ENCODE peak calls at places on chromosomes 2 and 18, in four cellular contexts. One of them, this sample, is unnamed.

GRCh38 chr2:237344972-237345870 is 68.7 kb downstream of the COL6A3 start:
- DNase-seq in transverse colon: no peak
- DNase-seq in GM06990: no peak
- DNase-seq in dorsolateral prefrontal cortex: no peak
- DNase-seq in this sample: no peak

GRCh38 chr18:53843113-53843512 is 381.4 kb downstream of the MBD2 start:
- DNase-seq in transverse colon: no peak
- DNase-seq in GM06990: no peak
- DNase-seq in dorsolateral prefrontal cortex: no peak
- DNase-seq in this sample: no peak

GRCh38 chr2:206049387-206049786 is 36.6 kb downstream of the INO80D start:
- DNase-seq in transverse colon: no peak
- DNase-seq in GM06990: no peak
- DNase-seq in dorsolateral prefrontal cortex: no peak
- DNase-seq in this sample: no peak

GRCh38 chr2:241088791-241089732 is 13.0 kb downstream of the MTERF4 start:
- DNase-seq in transverse colon: no peak
- DNase-seq in GM06990: no peak
- DNase-seq in dorsolateral prefrontal cortex: no peak
- DNase-seq in this sample: no peak

GRCh38 chr18:12599543-12599942 is 58.4 kb downstream of the SPIRE1 start:
- DNase-seq in transverse colon: no peak
- DNase-seq in GM06990: no peak
- DNase-seq in dorsolateral prefrontal cortex: no peak
- DNase-seq in this sample: no peak

GRCh38 chr2:120343433-120344105 is 2.4 kb upstream of the INHBB start:
- DNase-seq in transverse colon: peak
- DNase-seq in GM06990: peak
- DNase-seq in dorsolateral prefrontal cortex: peak
- DNase-seq in this sample: peak

GRCh38 chr2:234289789-234290188 is 207.1 kb downstream of the ARL4C start:
- DNase-seq in transverse colon: no peak
- DNase-seq in GM06990: peak
- DNase-seq in dorsolateral prefrontal cortex: no peak
- DNase-seq in this sample: no peak

GRCh38 chr2:207315131-207315530 is 149.4 kb upstream of the KLF7 start:
- DNase-seq in transverse colon: no peak
- DNase-seq in GM06990: no peak
- DNase-seq in dorsolateral prefrontal cortex: no peak
- DNase-seq in this sample: no peak

GRCh38 chr18:54358495-54358793 is 738 bp downstream of the C18orf54 start:
- DNase-seq in transverse colon: no peak
- DNase-seq in GM06990: no peak
- DNase-seq in dorsolateral prefrontal cortex: no peak
- DNase-seq in this sample: no peak

GRCh38 chr18:56637897-56638231 is 528 bp downstream of the TXNL1 start:
- DNase-seq in transverse colon: peak
- DNase-seq in GM06990: no peak
- DNase-seq in dorsolateral prefrontal cortex: no peak
- DNase-seq in this sample: no peak

GRCh38 chr2:148876589-148877402 is 1.8 kb downstream of the KIF5C start:
- DNase-seq in transverse colon: peak
- DNase-seq in GM06990: peak
- DNase-seq in dorsolateral prefrontal cortex: peak
- DNase-seq in this sample: peak

DNA sequence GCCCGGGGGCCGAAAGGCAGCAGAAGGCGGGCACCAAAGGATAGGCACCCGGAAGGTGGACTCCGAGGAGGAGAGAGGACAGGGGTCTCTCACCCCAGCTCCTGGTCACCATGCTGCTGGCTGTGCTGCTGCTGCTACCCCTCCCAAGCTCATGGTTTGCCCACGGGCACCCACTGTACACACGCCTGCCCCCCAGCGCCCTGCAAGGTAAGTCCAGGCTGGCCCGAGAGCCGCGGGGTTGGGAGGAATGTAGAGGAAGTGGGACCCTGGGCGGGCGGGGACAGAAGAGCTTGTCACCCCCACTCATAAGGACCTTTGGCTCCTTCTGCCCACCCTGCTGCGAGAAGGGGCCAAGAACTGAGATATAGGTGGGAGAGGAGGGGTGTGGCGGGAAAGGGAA is 301 bp downstream of the PRSS56 start:
- DNase-seq in transverse colon: no peak
- DNase-seq in GM06990: no peak
- DNase-seq in dorsolateral prefrontal cortex: no peak
- DNase-seq in this sample: no peak
- TF ChIP-seq CTCF in transverse colon: no peak
- TF ChIP-seq CTCF in GM06990: no peak
- TF ChIP-seq CTCF in dorsolateral prefrontal cortex: no peak
- TF ChIP-seq CTCF in this sample: no peak

GRCh38 chr18:29873211-29873610 is 1169.3 kb downstream of the DSC3 start:
- DNase-seq in transverse colon: no peak
- DNase-seq in GM06990: no peak
- DNase-seq in dorsolateral prefrontal cortex: no peak
- DNase-seq in this sample: no peak

GRCh38 chr18:29879763-29880162 is 1162.8 kb downstream of the DSC3 start:
- DNase-seq in transverse colon: no peak
- DNase-seq in GM06990: no peak
- DNase-seq in dorsolateral prefrontal cortex: no peak
- DNase-seq in this sample: no peak

DNA sequence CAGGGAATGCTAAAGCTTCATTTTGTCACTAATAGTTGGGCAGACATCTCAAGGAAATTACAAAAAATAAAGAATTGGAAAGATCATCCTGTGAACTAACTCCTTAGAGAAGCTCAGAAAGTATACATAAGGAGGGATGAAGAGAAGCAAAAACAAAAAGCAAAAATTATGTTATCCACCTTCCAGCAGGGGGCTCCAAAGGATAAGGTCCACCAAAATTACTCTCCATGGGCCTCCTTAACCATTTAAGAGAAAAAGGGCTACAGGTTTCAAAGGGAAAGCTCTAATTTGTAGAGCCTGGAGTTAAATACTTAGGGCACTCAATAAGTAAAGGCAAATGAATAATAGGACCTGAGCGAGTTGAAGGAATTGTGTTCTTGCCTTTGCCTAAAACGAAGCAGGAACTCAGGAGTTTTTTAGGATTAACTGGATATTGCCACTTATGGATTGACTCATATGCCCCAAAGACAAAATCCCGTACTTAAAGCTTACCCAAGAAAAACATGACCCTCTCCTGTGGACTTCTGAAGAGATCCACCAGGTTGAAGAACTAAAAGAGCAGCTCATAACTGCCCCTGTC is 1167.9 kb downstream of the DSC3 start:
- DNase-seq in transverse colon: no peak
- DNase-seq in GM06990: no peak
- DNase-seq in dorsolateral prefrontal cortex: no peak
- DNase-seq in this sample: peak
- TF ChIP-seq CTCF in transverse colon: peak
- TF ChIP-seq CTCF in GM06990: peak
- TF ChIP-seq CTCF in dorsolateral prefrontal cortex: peak
- TF ChIP-seq CTCF in this sample: peak

GRCh38 chr2:18915227-18915626 is 325.9 kb upstream of the NT5C1B start:
- DNase-seq in transverse colon: no peak
- DNase-seq in GM06990: no peak
- DNase-seq in dorsolateral prefrontal cortex: no peak
- DNase-seq in this sample: no peak
- TF ChIP-seq CTCF in transverse colon: no peak
- TF ChIP-seq CTCF in GM06990: no peak
- TF ChIP-seq CTCF in dorsolateral prefrontal cortex: no peak
- TF ChIP-seq CTCF in this sample: no peak

DNA sequence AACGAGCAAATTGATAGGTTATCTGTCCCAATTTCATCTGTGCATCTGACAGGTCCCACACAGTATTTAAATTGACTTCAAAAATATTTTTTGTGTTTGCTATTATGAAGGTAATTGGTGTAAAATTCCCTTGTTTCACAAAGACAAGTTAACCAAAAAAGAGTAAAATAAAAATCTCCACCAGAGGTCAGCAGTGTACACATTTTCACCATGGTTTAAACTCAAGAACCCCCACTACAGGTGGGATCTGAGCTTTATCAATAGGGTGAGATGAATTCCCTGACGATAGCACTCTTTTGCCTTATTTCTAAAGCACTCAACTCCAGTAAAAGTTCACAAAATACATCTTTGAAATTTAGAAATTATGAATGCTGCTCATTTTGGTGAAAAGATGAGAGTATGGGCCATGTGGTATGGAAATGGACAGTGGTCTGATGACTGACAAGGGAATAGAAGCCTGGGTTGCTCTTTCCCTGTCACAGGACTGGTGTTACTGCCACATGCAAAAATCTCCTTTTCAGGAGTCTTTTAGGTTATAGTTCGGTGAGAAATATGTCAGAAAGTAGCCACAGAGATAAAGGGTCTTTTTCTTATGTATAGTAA is 68.0 kb downstream of the SERPINB8 start:
- DNase-seq in transverse colon: no peak
- DNase-seq in GM06990: no peak
- DNase-seq in dorsolateral prefrontal cortex: no peak
- DNase-seq in this sample: peak
- TF ChIP-seq CTCF in transverse colon: peak
- TF ChIP-seq CTCF in GM06990: peak
- TF ChIP-seq CTCF in dorsolateral prefrontal cortex: peak
- TF ChIP-seq CTCF in this sample: peak

GRCh38 chr2:60958361-60958760 is 59.2 kb upstream of the PEX13 start:
- DNase-seq in transverse colon: no peak
- DNase-seq in GM06990: no peak
- DNase-seq in dorsolateral prefrontal cortex: no peak
- DNase-seq in this sample: no peak
- TF ChIP-seq CTCF in transverse colon: no peak
- TF ChIP-seq CTCF in GM06990: no peak
- TF ChIP-seq CTCF in dorsolateral prefrontal cortex: no peak
- TF ChIP-seq CTCF in this sample: no peak

DNA sequence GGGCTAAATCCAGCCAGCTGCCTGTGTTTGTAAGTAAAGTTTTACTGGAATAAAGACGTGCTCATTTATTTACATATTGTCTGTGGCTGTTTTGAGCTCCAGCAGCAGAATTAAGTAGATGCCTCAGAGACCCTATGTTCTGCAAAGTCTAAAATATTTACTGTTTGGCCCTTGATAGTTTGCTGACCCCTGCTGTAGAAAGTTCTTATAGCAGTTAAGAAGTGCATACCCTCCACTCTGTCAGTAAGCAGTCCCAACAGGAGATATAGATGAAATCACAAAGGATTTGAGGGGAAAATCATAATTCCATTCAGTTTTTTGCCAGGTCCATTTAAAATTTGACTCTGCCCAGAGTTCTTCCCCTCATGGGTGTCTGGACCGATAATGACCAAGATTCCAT is 50.1 kb upstream of the ITM2C start:
- DNase-seq in transverse colon: no peak
- DNase-seq in GM06990: no peak
- DNase-seq in dorsolateral prefrontal cortex: no peak
- DNase-seq in this sample: peak
- TF ChIP-seq CTCF in transverse colon: no peak
- TF ChIP-seq CTCF in GM06990: peak
- TF ChIP-seq CTCF in dorsolateral prefrontal cortex: no peak
- TF ChIP-seq CTCF in this sample: peak

GRCh38 chr18:30192216-30192615 is 850.3 kb downstream of the DSC3 start:
- DNase-seq in transverse colon: no peak
- DNase-seq in GM06990: no peak
- DNase-seq in dorsolateral prefrontal cortex: no peak
- DNase-seq in this sample: no peak
- TF ChIP-seq CTCF in transverse colon: no peak
- TF ChIP-seq CTCF in GM06990: no peak
- TF ChIP-seq CTCF in dorsolateral prefrontal cortex: no peak
- TF ChIP-seq CTCF in this sample: no peak

GRCh38 chr2:21754164-21754788 is 630.5 kb downstream of the TDRD15 start:
- DNase-seq in transverse colon: no peak
- DNase-seq in GM06990: no peak
- DNase-seq in dorsolateral prefrontal cortex: no peak
- DNase-seq in this sample: no peak
- TF ChIP-seq CTCF in transverse colon: no peak
- TF ChIP-seq CTCF in GM06990: peak
- TF ChIP-seq CTCF in dorsolateral prefrontal cortex: no peak
- TF ChIP-seq CTCF in this sample: no peak

DNA sequence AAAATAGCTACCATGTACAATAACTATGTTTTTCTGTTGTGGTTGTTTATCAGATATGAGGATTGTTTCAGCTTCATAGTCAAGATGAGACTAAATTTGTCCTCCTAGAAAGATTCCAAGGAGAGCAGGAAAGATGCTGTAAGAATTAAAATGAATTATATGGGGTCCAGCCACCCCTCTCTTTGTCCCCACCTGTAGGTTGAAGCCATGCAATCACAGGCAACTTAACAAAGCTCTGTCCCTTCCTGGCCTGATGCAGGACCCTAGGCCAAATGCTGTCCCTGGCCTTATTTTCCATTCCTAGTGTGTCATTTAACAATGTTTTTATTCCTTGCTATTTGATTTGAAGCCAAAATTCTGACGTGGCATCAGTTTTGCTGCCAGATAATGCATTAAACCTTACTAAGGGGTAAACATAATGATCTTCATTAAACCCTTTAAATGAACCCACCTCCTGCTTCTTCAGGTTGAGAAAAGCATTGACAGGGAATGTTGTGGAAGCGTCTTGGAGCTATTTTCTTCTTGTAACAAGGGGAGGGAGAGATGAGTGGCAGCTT is 240.9 kb upstream of the ZNF521 start:
- DNase-seq in transverse colon: no peak
- DNase-seq in GM06990: no peak
- DNase-seq in dorsolateral prefrontal cortex: no peak
- DNase-seq in this sample: no peak
- TF ChIP-seq CTCF in transverse colon: no peak
- TF ChIP-seq CTCF in GM06990: no peak
- TF ChIP-seq CTCF in dorsolateral prefrontal cortex: no peak
- TF ChIP-seq CTCF in this sample: no peak